ENCODE peak calls at places on chromosome 20, in eight cellular contexts. One of them, this sample, is unnamed.

GRCh38 chr20:43736588-43737091 is 9.8 kb upstream of the GTSF1L start:
- DNase-seq in stimulated activated CD4-positive, alpha-beta T cell treated with anti-CD3 and anti-CD28 coated beads, Interleukin-12 subunit alpha, Interleukin-12 subunit beta, amount 100 ng/mL, for 4 hours: no peak
- DNase-seq in NCI-H1417: no peak
- DNase-seq in CD4-positive, CD25-positive, alpha-beta regulatory T cell: peak
- DNase-seq in RCC 7860: no peak
- DNase-seq in MV-4-11: peak
- DNase-seq in head of caudate nucleus: no peak
- DNase-seq in activated naive CD4-positive, alpha-beta T cell: no peak
- DNase-seq in this sample: no peak

GRCh38 chr20:40493071-40493470 is 196.0 kb downstream of the MAFB start:
- DNase-seq in NCI-H1417: no peak
- DNase-seq in stimulated activated CD4-positive, alpha-beta T cell treated with anti-CD3 and anti-CD28 coated beads, Interleukin-12 subunit alpha, Interleukin-12 subunit beta, amount 100 ng/mL, for 4 hours: no peak
- DNase-seq in RCC 7860: no peak
- DNase-seq in CD4-positive, CD25-positive, alpha-beta regulatory T cell: no peak
- DNase-seq in head of caudate nucleus: no peak
- DNase-seq in MV-4-11: no peak
- DNase-seq in activated naive CD4-positive, alpha-beta T cell: no peak
- DNase-seq in this sample: no peak

GRCh38 chr20:12847862-12848261 is 160.9 kb upstream of the SPTLC3 start:
- DNase-seq in NCI-H1417: no peak
- DNase-seq in RCC 7860: no peak
- DNase-seq in head of caudate nucleus: peak
- DNase-seq in MV-4-11: peak
- DNase-seq in stimulated activated CD4-positive, alpha-beta T cell treated with anti-CD3 and anti-CD28 coated beads, Interleukin-12 subunit alpha, Interleukin-12 subunit beta, amount 100 ng/mL, for 4 hours: no peak
- DNase-seq in activated naive CD4-positive, alpha-beta T cell: no peak
- DNase-seq in CD4-positive, CD25-positive, alpha-beta regulatory T cell: no peak
- DNase-seq in this sample: no peak

GRCh38 chr20:63183422-63184146 is 32.3 kb downstream of the YTHDF1 start:
- DNase-seq in NCI-H1417: peak
- DNase-seq in RCC 7860: peak
- DNase-seq in stimulated activated CD4-positive, alpha-beta T cell treated with anti-CD3 and anti-CD28 coated beads, Interleukin-12 subunit alpha, Interleukin-12 subunit beta, amount 100 ng/mL, for 4 hours: peak
- DNase-seq in CD4-positive, CD25-positive, alpha-beta regulatory T cell: peak
- DNase-seq in MV-4-11: no peak
- DNase-seq in activated naive CD4-positive, alpha-beta T cell: peak
- DNase-seq in head of caudate nucleus: peak
- DNase-seq in this sample: peak

GRCh38 chr20:25984933-25985332 is 288.3 kb upstream of the ZNF337 start:
- DNase-seq in CD4-positive, CD25-positive, alpha-beta regulatory T cell: peak
- DNase-seq in activated naive CD4-positive, alpha-beta T cell: peak
- DNase-seq in NCI-H1417: peak
- DNase-seq in RCC 7860: no peak
- DNase-seq in stimulated activated CD4-positive, alpha-beta T cell treated with anti-CD3 and anti-CD28 coated beads, Interleukin-12 subunit alpha, Interleukin-12 subunit beta, amount 100 ng/mL, for 4 hours: peak
- DNase-seq in MV-4-11: no peak
- DNase-seq in head of caudate nucleus: peak
- DNase-seq in this sample: no peak

GRCh38 chr20:49446080-49446479 is 36.4 kb downstream of the KCNB1 start:
- DNase-seq in stimulated activated CD4-positive, alpha-beta T cell treated with anti-CD3 and anti-CD28 coated beads, Interleukin-12 subunit alpha, Interleukin-12 subunit beta, amount 100 ng/mL, for 4 hours: no peak
- DNase-seq in activated naive CD4-positive, alpha-beta T cell: no peak
- DNase-seq in head of caudate nucleus: no peak
- DNase-seq in CD4-positive, CD25-positive, alpha-beta regulatory T cell: no peak
- DNase-seq in RCC 7860: no peak
- DNase-seq in NCI-H1417: no peak
- DNase-seq in MV-4-11: no peak
- DNase-seq in this sample: no peak

GRCh38 chr20:20733943-20734342 is 21.5 kb upstream of the RALGAPA2 start:
- DNase-seq in RCC 7860: no peak
- DNase-seq in CD4-positive, CD25-positive, alpha-beta regulatory T cell: no peak
- DNase-seq in stimulated activated CD4-positive, alpha-beta T cell treated with anti-CD3 and anti-CD28 coated beads, Interleukin-12 subunit alpha, Interleukin-12 subunit beta, amount 100 ng/mL, for 4 hours: no peak
- DNase-seq in MV-4-11: no peak
- DNase-seq in head of caudate nucleus: no peak
- DNase-seq in activated naive CD4-positive, alpha-beta T cell: no peak
- DNase-seq in NCI-H1417: no peak
- DNase-seq in this sample: no peak

GRCh38 chr20:54320148-54320607 is 112.3 kb downstream of the PFDN4 start:
- DNase-seq in stimulated activated CD4-positive, alpha-beta T cell treated with anti-CD3 and anti-CD28 coated beads, Interleukin-12 subunit alpha, Interleukin-12 subunit beta, amount 100 ng/mL, for 4 hours: no peak
- DNase-seq in activated naive CD4-positive, alpha-beta T cell: no peak
- DNase-seq in CD4-positive, CD25-positive, alpha-beta regulatory T cell: peak
- DNase-seq in NCI-H1417: no peak
- DNase-seq in RCC 7860: no peak
- DNase-seq in head of caudate nucleus: no peak
- DNase-seq in MV-4-11: no peak
- DNase-seq in this sample: no peak

This sample was measured in posterior cingulate gyrus.